ENCODE peak calls at places on chromosomes 6 and 20, in six cellular contexts. One of them, this sample, is unnamed.

GRCh38 chr6:107594736-107595135 is 104.8 kb downstream of the SOBP start:
- DNase-seq in left ventricle myocardium inferior: no peak
- DNase-seq in retina: no peak
- DNase-seq in SK-N-DZ: no peak
- DNase-seq in OCI-LY7: no peak
- DNase-seq in NCI-H2171: no peak
- DNase-seq in this sample: no peak

GRCh38 chr20:45832619-45833018 is 980 bp upstream of the SNX21 start:
- DNase-seq in left ventricle myocardium inferior: no peak
- DNase-seq in retina: no peak
- DNase-seq in SK-N-DZ: no peak
- DNase-seq in OCI-LY7: no peak
- DNase-seq in NCI-H2171: no peak
- DNase-seq in this sample: no peak

GRCh38 chr6:36627801-36628246 is 33.7 kb downstream of the SRSF3 start:
- DNase-seq in left ventricle myocardium inferior: peak
- DNase-seq in retina: no peak
- DNase-seq in SK-N-DZ: no peak
- DNase-seq in OCI-LY7: no peak
- DNase-seq in NCI-H2171: peak
- DNase-seq in this sample: no peak

GRCh38 chr20:52747736-52748135 is 224.4 kb upstream of the TSHZ2 start:
- DNase-seq in left ventricle myocardium inferior: no peak
- DNase-seq in retina: no peak
- DNase-seq in SK-N-DZ: peak
- DNase-seq in OCI-LY7: peak
- DNase-seq in NCI-H2171: no peak
- DNase-seq in this sample: peak

GRCh38 chr6:45681860-45682488 is 304.2 kb upstream of the SUPT3H start:
- DNase-seq in left ventricle myocardium inferior: no peak
- DNase-seq in retina: no peak
- DNase-seq in SK-N-DZ: no peak
- DNase-seq in OCI-LY7: peak
- DNase-seq in NCI-H2171: no peak
- DNase-seq in this sample: peak

GRCh38 chr6:7703148-7703680 is 22.7 kb upstream of the BMP6 start:
- DNase-seq in left ventricle myocardium inferior: no peak
- DNase-seq in retina: no peak
- DNase-seq in SK-N-DZ: no peak
- DNase-seq in OCI-LY7: no peak
- DNase-seq in NCI-H2171: no peak
- DNase-seq in this sample: no peak

GRCh38 chr6:16522937-16523336 is 238.3 kb downstream of the ATXN1 start:
- DNase-seq in left ventricle myocardium inferior: no peak
- DNase-seq in retina: no peak
- DNase-seq in SK-N-DZ: no peak
- DNase-seq in OCI-LY7: no peak
- DNase-seq in NCI-H2171: no peak
- DNase-seq in this sample: no peak

GRCh38 chr6:159720708-159721107 is 6.6 kb upstream of the WTAP start:
- DNase-seq in left ventricle myocardium inferior: no peak
- DNase-seq in retina: no peak
- DNase-seq in SK-N-DZ: peak
- DNase-seq in OCI-LY7: peak
- DNase-seq in NCI-H2171: peak
- DNase-seq in this sample: peak

GRCh38 chr6:346389-347030 is 45.0 kb upstream of the IRF4 start:
- DNase-seq in left ventricle myocardium inferior: no peak
- DNase-seq in retina: no peak
- DNase-seq in SK-N-DZ: no peak
- DNase-seq in OCI-LY7: no peak
- DNase-seq in NCI-H2171: no peak
- DNase-seq in this sample: no peak

GRCh38 chr20:5212897-5213296 is 86.1 kb downstream of the CDS2 start:
- DNase-seq in left ventricle myocardium inferior: no peak
- DNase-seq in retina: no peak
- DNase-seq in SK-N-DZ: no peak
- DNase-seq in OCI-LY7: no peak
- DNase-seq in NCI-H2171: no peak
- DNase-seq in this sample: no peak

GRCh38 chr6:14088600-14089168 is 28.9 kb upstream of the CD83 start:
- DNase-seq in left ventricle myocardium inferior: no peak
- DNase-seq in retina: no peak
- DNase-seq in SK-N-DZ: no peak
- DNase-seq in OCI-LY7: no peak
- DNase-seq in NCI-H2171: no peak
- DNase-seq in this sample: no peak

GRCh38 chr6:35727206-35727934 is 9.5 kb upstream of the ARMC12 start:
- DNase-seq in left ventricle myocardium inferior: peak
- DNase-seq in retina: peak
- DNase-seq in SK-N-DZ: peak
- DNase-seq in OCI-LY7: peak
- DNase-seq in NCI-H2171: peak
- DNase-seq in this sample: peak

GRCh38 chr6:17394192-17394611 is 807 bp downstream of the CAP2 start:
- DNase-seq in left ventricle myocardium inferior: peak
- DNase-seq in retina: peak
- DNase-seq in SK-N-DZ: peak
- DNase-seq in OCI-LY7: no peak
- DNase-seq in NCI-H2171: no peak
- DNase-seq in this sample: peak

GRCh38 chr6:54266400-54266923 is 41.8 kb upstream of the TINAG start:
- DNase-seq in left ventricle myocardium inferior: no peak
- DNase-seq in retina: no peak
- DNase-seq in SK-N-DZ: no peak
- DNase-seq in OCI-LY7: peak
- DNase-seq in NCI-H2171: no peak
- DNase-seq in this sample: no peak

GRCh38 chr6:163533443-163533842 is 118.9 kb downstream of the QKI start:
- DNase-seq in left ventricle myocardium inferior: no peak
- DNase-seq in retina: no peak
- DNase-seq in SK-N-DZ: no peak
- DNase-seq in OCI-LY7: no peak
- DNase-seq in NCI-H2171: peak
- DNase-seq in this sample: no peak

GRCh38 chr6:46175976-46176375 is 5.2 kb upstream of the ENPP5 start:
- DNase-seq in left ventricle myocardium inferior: no peak
- DNase-seq in retina: no peak
- DNase-seq in SK-N-DZ: no peak
- DNase-seq in OCI-LY7: peak
- DNase-seq in NCI-H2171: no peak
- DNase-seq in this sample: peak

GRCh38 chr6:137192821-137193220 is 19.4 kb upstream of the IL22RA2 start:
- DNase-seq in left ventricle myocardium inferior: no peak
- DNase-seq in retina: no peak
- DNase-seq in SK-N-DZ: no peak
- DNase-seq in OCI-LY7: no peak
- DNase-seq in NCI-H2171: no peak
- DNase-seq in this sample: no peak

GRCh38 chr6:166112580-166112979 is 55.1 kb downstream of the TBXT start:
- DNase-seq in left ventricle myocardium inferior: no peak
- DNase-seq in retina: no peak
- DNase-seq in SK-N-DZ: no peak
- DNase-seq in OCI-LY7: no peak
- DNase-seq in NCI-H2171: no peak
- DNase-seq in this sample: no peak

GRCh38 chr6:119071576-119071975 is 6.9 kb downstream of the FAM184A start:
- DNase-seq in left ventricle myocardium inferior: no peak
- DNase-seq in retina: no peak
- DNase-seq in SK-N-DZ: no peak
- DNase-seq in OCI-LY7: no peak
- DNase-seq in NCI-H2171: no peak
- DNase-seq in this sample: no peak

GRCh38 chr6:154509421-154510143 is 903 bp downstream of the CNKSR3 start:
- DNase-seq in left ventricle myocardium inferior: peak
- DNase-seq in retina: no peak
- DNase-seq in SK-N-DZ: no peak
- DNase-seq in OCI-LY7: no peak
- DNase-seq in NCI-H2171: no peak
- DNase-seq in this sample: no peak

GRCh38 chr20:63138855-63139341 is 77.0 kb downstream of the YTHDF1 start:
- DNase-seq in left ventricle myocardium inferior: no peak
- DNase-seq in retina: no peak
- DNase-seq in SK-N-DZ: no peak
- DNase-seq in OCI-LY7: no peak
- DNase-seq in NCI-H2171: no peak
- DNase-seq in this sample: no peak

GRCh38 chr6:117538615-117539014 is 56.1 kb downstream of the DCBLD1 start:
- DNase-seq in left ventricle myocardium inferior: no peak
- DNase-seq in retina: no peak
- DNase-seq in SK-N-DZ: no peak
- DNase-seq in OCI-LY7: no peak
- DNase-seq in NCI-H2171: no peak
- DNase-seq in this sample: peak

GRCh38 chr6:116866281-116866871 is 10.7 kb upstream of the RFX6 start:
- DNase-seq in left ventricle myocardium inferior: no peak
- DNase-seq in retina: no peak
- DNase-seq in SK-N-DZ: no peak
- DNase-seq in OCI-LY7: no peak
- DNase-seq in NCI-H2171: no peak
- DNase-seq in this sample: peak

GRCh38 chr6:139586273-139586672 is 211.8 kb upstream of the CITED2 start:
- DNase-seq in left ventricle myocardium inferior: no peak
- DNase-seq in retina: no peak
- DNase-seq in SK-N-DZ: no peak
- DNase-seq in OCI-LY7: no peak
- DNase-seq in NCI-H2171: no peak
- DNase-seq in this sample: no peak

GRCh38 chr6:52399511-52400315 is 20.4 kb upstream of the EFHC1 start:
- DNase-seq in left ventricle myocardium inferior: no peak
- DNase-seq in retina: peak
- DNase-seq in SK-N-DZ: peak
- DNase-seq in OCI-LY7: peak
- DNase-seq in NCI-H2171: no peak
- DNase-seq in this sample: peak

GRCh38 chr6:3381233-3382065 is 75.4 kb downstream of the SLC22A23 start:
- DNase-seq in left ventricle myocardium inferior: no peak
- DNase-seq in retina: peak
- DNase-seq in SK-N-DZ: no peak
- DNase-seq in OCI-LY7: no peak
- DNase-seq in NCI-H2171: no peak
- DNase-seq in this sample: no peak

GRCh38 chr6:10184408-10185187 is 230.3 kb downstream of the TFAP2A start:
- DNase-seq in left ventricle myocardium inferior: no peak
- DNase-seq in retina: peak
- DNase-seq in SK-N-DZ: no peak
- DNase-seq in OCI-LY7: no peak
- DNase-seq in NCI-H2171: no peak
- DNase-seq in this sample: no peak

GRCh38 chr20:58579069-58579818 is 64.0 kb upstream of the APCDD1L start:
- DNase-seq in left ventricle myocardium inferior: no peak
- DNase-seq in retina: no peak
- DNase-seq in SK-N-DZ: no peak
- DNase-seq in OCI-LY7: no peak
- DNase-seq in NCI-H2171: no peak
- DNase-seq in this sample: no peak

GRCh38 chr6:98054453-98054852 is 771.4 kb upstream of the MMS22L start:
- DNase-seq in left ventricle myocardium inferior: no peak
- DNase-seq in retina: peak
- DNase-seq in SK-N-DZ: no peak
- DNase-seq in OCI-LY7: peak
- DNase-seq in NCI-H2171: no peak
- DNase-seq in this sample: peak

GRCh38 chr6:112933947-112934346 is 586.8 kb downstream of the RFPL4B start:
- DNase-seq in left ventricle myocardium inferior: no peak
- DNase-seq in retina: no peak
- DNase-seq in SK-N-DZ: no peak
- DNase-seq in OCI-LY7: no peak
- DNase-seq in NCI-H2171: no peak
- DNase-seq in this sample: no peak

GRCh38 chr20:34849778-34850177 is 22.9 kb downstream of the GGT7 start:
- DNase-seq in left ventricle myocardium inferior: no peak
- DNase-seq in retina: no peak
- DNase-seq in SK-N-DZ: no peak
- DNase-seq in OCI-LY7: no peak
- DNase-seq in NCI-H2171: no peak
- DNase-seq in this sample: no peak

GRCh38 chr6:35240838-35241801 is 18.4 kb upstream of the ZNF76 start:
- DNase-seq in left ventricle myocardium inferior: peak
- DNase-seq in retina: peak
- DNase-seq in SK-N-DZ: peak
- DNase-seq in OCI-LY7: peak
- DNase-seq in NCI-H2171: peak
- DNase-seq in this sample: peak

This sample was measured in MM.1S.